ENCODE peak calls at places on chromosomes 4 and X, in six cellular contexts. E, V, D, Z, K and R are unnamed samples.

GRCh38 chr4:174561556-174561955 is 39.3 kb upstream of the HPGD start:
- DNase-seq in E (no peak), V (no peak), D (no peak), Z (no peak), K (no peak), R (no peak)

GRCh38 chr4:57553695-57554094 is 443.5 kb upstream of the IGFBP7 start:
- DNase-seq in E (no peak), V (no peak), D (no peak), Z (no peak), K (no peak), R (no peak)

GRCh38 chrX:330726-331144 is 12.1 kb upstream of the GTPBP6 start:
- DNase-seq in E (no peak), V (no peak), D (no peak), Z (no peak), K (no peak), R (no peak)

GRCh38 chr4:104491396-104491821 is 3.3 kb downstream of the CXXC4 start:
- DNase-seq in E (peak; percentile 64), V (no peak), D (no peak), Z (peak; percentile 38), K (peak; percentile 86), R (peak; percentile 12)

GRCh38 chrX:35842657-35843056 is 44.5 kb downstream of the MAGEB16 start:
- DNase-seq in E (no peak), V (no peak), D (no peak), Z (no peak), K (no peak), R (no peak)

GRCh38 chr4:4945021-4945420 is 74.2 kb downstream of the CYTL1 start:
- DNase-seq in E (no peak), V (no peak), D (no peak), Z (no peak), K (no peak), R (no peak)

GRCh38 chr4:16106956-16107355 is 23.1 kb upstream of the PROM1 start:
- DNase-seq in E (no peak), V (no peak), D (no peak), Z (no peak), K (peak; percentile 29), R (no peak)

GRCh38 chr4:54093609-54094240 is 6.2 kb upstream of the GSX2 start:
- DNase-seq in E (no peak), V (no peak), D (no peak), Z (no peak), K (peak; percentile 78), R (no peak)

GRCh38 chr4:182897601-182898478 is 19.3 kb downstream of the DCTD start:
- DNase-seq in E (no peak), V (no peak), D (no peak), Z (no peak), K (no peak), R (no peak)

GRCh38 chr4:25863347-25863784 is 578 bp upstream of the SEL1L3 start:
- DNase-seq in E (peak; percentile 90), V (no peak), D (no peak), Z (peak; percentile 19), K (peak; percentile 84), R (no peak)

GRCh38 chrX:55582447-55582846 is 40.8 kb upstream of the FOXR2 start:
- DNase-seq in E (no peak), V (no peak), D (no peak), Z (no peak), K (no peak), R (no peak)
- H3K9me3 ChIP-seq in E (no peaks in the 10 kb centered on the region), V (no peaks in the 10 kb centered on the region), D (no peaks in the 10 kb centered on the region), Z (peaks cover 28% of the 10 kb centered on the region), K (no peaks in the 10 kb centered on the region), R (peaks cover 5% of the 10 kb centered on the region)

GRCh38 chrX:143757887-143758286 is 37.3 kb upstream of the SPANXN2 start:
- DNase-seq in E (no peak), V (no peak), D (no peak), Z (no peak), K (peak; percentile 52), R (no peak)
- H3K9me3 ChIP-seq in E (no peaks in the 10 kb centered on the region), V (no peaks in the 10 kb centered on the region), D (no peaks in the 10 kb centered on the region), Z (no peaks in the 10 kb centered on the region), K (peaks cover 6% of the 10 kb centered on the region), R (no peaks in the 10 kb centered on the region)

DNA sequence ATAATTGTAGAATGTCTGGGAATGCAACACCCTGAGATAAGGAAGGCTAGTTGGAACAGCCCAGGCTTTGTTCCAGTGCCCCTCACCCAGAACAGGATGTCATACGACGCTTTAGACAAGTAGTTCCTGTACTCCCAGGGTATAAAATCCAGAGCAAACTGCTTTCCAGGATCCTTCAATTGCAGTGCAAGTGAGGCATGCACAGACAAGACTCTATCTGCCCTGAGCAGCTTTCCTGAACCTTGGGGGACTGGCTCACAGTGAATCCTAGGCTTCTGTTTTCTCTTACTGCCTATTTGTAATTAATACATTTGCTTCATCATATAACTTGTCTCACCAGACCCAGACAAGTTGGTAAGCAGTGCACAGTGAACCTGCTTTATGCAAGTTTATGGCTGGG is 48.4 kb upstream of the IL9R start:
- DNase-seq in E (no peak), V (no peak), D (no peak), Z (no peak), K (no peak), R (no peak)
- H3K9me3 ChIP-seq in E (no peaks in the 10 kb centered on the region), V (no peaks in the 10 kb centered on the region), D (no peaks in the 10 kb centered on the region), Z (no peaks in the 10 kb centered on the region), K (peaks cover 46% of the 10 kb centered on the region), R (no peaks in the 10 kb centered on the region)

DNA sequence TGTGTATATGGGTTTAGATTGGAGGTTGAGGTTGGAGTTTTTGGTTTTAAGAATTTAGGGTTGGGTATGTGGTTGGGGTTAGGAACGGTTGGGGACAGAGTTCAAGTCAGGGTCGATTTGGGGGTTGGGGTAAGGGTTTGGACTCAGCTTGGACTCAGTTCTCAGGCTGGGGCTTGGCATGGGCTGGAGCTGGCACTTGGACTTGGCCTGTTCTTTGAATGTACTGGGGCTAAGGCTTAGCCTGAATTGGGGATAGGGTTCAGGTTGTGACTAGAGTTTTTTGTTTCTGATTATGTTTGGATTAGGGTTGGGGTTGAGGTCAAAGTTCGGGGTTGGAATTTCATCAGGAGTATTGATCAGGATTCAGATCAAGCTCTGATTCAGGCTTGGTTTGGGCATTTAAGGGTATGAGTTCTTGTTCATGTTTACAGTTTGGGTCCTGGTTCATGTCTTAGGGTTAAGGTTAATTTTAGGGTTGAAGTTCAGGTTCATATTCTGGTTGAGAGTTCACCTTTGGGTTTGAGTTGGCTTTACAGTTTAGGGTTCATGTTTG is 46.2 kb upstream of the IL9R start:
- DNase-seq in E (no peak), V (no peak), D (no peak), Z (no peak), K (no peak), R (no peak)
- H3K9me3 ChIP-seq in E (no peaks in the 10 kb centered on the region), V (no peaks in the 10 kb centered on the region), D (no peaks in the 10 kb centered on the region), Z (no peaks in the 10 kb centered on the region), K (peaks cover 42% of the 10 kb centered on the region), R (no peaks in the 10 kb centered on the region)

GRCh38 chr4:173528378-173529321 is 1.4 kb downstream of the HAND2 start:
- DNase-seq in E (no peak), V (no peak), D (no peak), Z (no peak), K (peak; percentile 81), R (no peak)

GRCh38 chr4:173526724-173527102 is 3.3 kb downstream of the HAND2 start:
- DNase-seq in E (no peak), V (no peak), D (no peak), Z (no peak), K (no peak), R (no peak)

GRCh38 chr4:173525118-173526033 is 4.7 kb downstream of the HAND2 start:
- DNase-seq in E (no peak), V (no peak), D (no peak), Z (no peak), K (peak; percentile 76), R (no peak)

GRCh38 chr4:173526034-173526482 is 4.0 kb downstream of the HAND2 start:
- DNase-seq in E (no peak), V (no peak), D (no peak), Z (no peak), K (peak; percentile 63), R (no peak)

DNA sequence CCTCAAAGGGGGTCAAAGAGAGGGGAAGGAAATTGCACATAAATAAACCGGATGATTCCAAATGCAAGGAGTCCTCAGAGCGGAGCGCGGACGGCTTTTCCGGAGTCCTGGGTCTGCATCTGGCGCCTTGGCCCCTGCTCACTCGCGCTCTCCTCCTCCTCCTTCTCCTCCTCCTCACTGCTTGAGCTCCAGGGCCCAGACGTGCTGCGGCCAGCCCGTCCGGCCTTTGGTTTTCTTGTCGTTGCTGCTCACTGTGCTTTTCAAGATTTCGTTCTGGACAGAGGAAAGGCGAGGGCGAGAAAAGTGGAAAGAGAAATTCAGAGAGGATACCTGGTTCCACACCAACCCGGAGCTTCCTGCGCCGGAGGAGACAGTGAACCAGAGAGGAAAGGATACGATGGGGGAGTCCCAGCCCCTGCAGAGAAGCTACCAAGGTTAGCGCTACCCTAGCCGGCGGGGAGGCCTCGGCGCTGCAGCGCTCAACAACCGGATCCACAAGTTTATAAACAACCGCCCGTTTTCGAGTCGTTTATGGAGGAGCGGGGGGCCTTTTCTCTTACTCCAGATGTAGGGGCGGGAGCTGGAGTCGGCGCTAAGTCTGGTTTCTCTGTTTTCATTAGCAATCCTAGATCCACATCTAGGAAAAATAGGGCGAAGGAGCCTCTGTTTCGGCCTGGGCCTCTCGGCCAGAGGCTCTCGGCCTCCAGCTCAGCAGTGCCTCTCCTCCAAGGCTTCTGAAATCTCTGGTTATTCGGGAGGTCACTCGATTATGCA is 2.7 kb downstream of the HAND2 start:
- DNase-seq in E (no peak), V (no peak), D (no peak), Z (no peak), K (peak; percentile 92), R (no peak)
- H3K9me3 ChIP-seq in E (no peaks in the 10 kb centered on the region), V (no peaks in the 10 kb centered on the region), D (no peaks in the 10 kb centered on the region), Z (no peaks in the 10 kb centered on the region), K (no peaks in the 10 kb centered on the region), R (peaks cover 14% of the 10 kb centered on the region)

GRCh38 chr4:123050014-123050413 is 127.6 kb upstream of the NUDT6 start:
- DNase-seq in E (no peak), V (no peak), D (no peak), Z (no peak), K (no peak), R (no peak)

GRCh38 chr4:123055943-123056342 is 133.5 kb upstream of the NUDT6 start:
- DNase-seq in E (no peak), V (peak; percentile 30), D (no peak), Z (no peak), K (no peak), R (no peak)

GRCh38 chr4:123046096-123046495 is 123.7 kb upstream of the NUDT6 start:
- DNase-seq in E (no peak), V (no peak), D (no peak), Z (no peak), K (no peak), R (no peak)

GRCh38 chr4:123052007-123052406 is 129.6 kb upstream of the NUDT6 start:
- DNase-seq in E (no peak), V (no peak), D (no peak), Z (no peak), K (no peak), R (no peak)
- H3K9me3 ChIP-seq in E (peaks cover 27% of the 10 kb centered on the region), V (no peaks in the 10 kb centered on the region), D (peaks cover 22% of the 10 kb centered on the region), Z (peaks cover 34% of the 10 kb centered on the region), K (peaks cover 24% of the 10 kb centered on the region), R (peaks cover 46% of the 10 kb centered on the region)

GRCh38 chr4:99863-100262 is 24.4 kb upstream of the ZNF718 start:
- DNase-seq in E (no peak), V (no peak), D (no peak), Z (no peak), K (no peak), R (no peak)
- H3K9me3 ChIP-seq in E (peaks cover 87% of the 10 kb centered on the region), V (peaks cover 6% of the 10 kb centered on the region), D (peaks cover 69% of the 10 kb centered on the region), Z (peaks cover 79% of the 10 kb centered on the region), K (peaks cover 82% of the 10 kb centered on the region), R (no peaks in the 10 kb centered on the region)